ENCODE peak calls at places on chromosomes 1 and 21, in seven cellular contexts. N is IMR-90, Y is A549, B is HepG2, S is H1, F is K562, R is GM12878. I is an unnamed sample.

GRCh38 chr1:26471498-26472329 is 526 bp upstream of the HMGN2 start:
- DNase-seq in N (peak), S (peak), B (no peak), R (no peak), Y (peak), F (peak), I (peak)

GRCh38 chr1:119341372-119341947 is 27.1 kb upstream of the HAO2 start:
- DNase-seq in R (no peak), Y (no peak), S (no peak), B (peak), N (no peak), F (no peak), I (no peak)

GRCh38 chr1:61888808-61889207 is 146.5 kb downstream of the PATJ start:
- DNase-seq in N (no peak), F (no peak), S (no peak), R (no peak), Y (no peak), B (no peak), I (no peak)

GRCh38 chr1:1336446-1336845 is 5.4 kb downstream of the TAS1R3 start:
- DNase-seq in B (no peak), R (no peak), F (no peak), S (no peak), Y (no peak), N (no peak), I (no peak)

GRCh38 chr21:29196021-29196663 is 65.7 kb downstream of the MAP3K7CL start:
- DNase-seq in S (no peak), F (peak), Y (peak), B (peak), R (peak), N (peak), I (peak)

GRCh38 chr1:109760581-109761226 is 3.0 kb downstream of the EPS8L3 start:
- DNase-seq in Y (no peak), B (no peak), R (no peak), S (peak), N (no peak), F (no peak), I (no peak)

GRCh38 chr1:9400425-9401079 is 107.9 kb downstream of the SPSB1 start:
- DNase-seq in R (no peak), Y (peak), S (no peak), F (no peak), N (peak), B (peak), I (no peak)

GRCh38 chr1:3610165-3610822 is 1.0 kb downstream of the MEGF6 start:
- DNase-seq in Y (no peak), R (no peak), F (no peak), N (no peak), S (no peak), B (no peak), I (no peak)

GRCh38 chr1:12761781-12762180 is 11.8 kb upstream of the PRAMEF12 start:
- DNase-seq in F (no peak), R (no peak), Y (no peak), S (no peak), B (no peak), N (no peak), I (no peak)

GRCh38 chr1:202632241-202632640 is 78.0 kb downstream of the SYT2 start:
- DNase-seq in Y (no peak), F (no peak), B (no peak), S (no peak), N (no peak), R (no peak), I (no peak)

GRCh38 chr1:215357901-215358300 is 209.2 kb upstream of the KCTD3 start:
- DNase-seq in S (no peak), B (no peak), R (no peak), Y (no peak), N (no peak), F (no peak), I (no peak)

GRCh38 chr1:172547071-172547470 is 14.1 kb downstream of the SUCO start:
- DNase-seq in N (peak), B (no peak), Y (no peak), R (no peak), S (no peak), F (no peak), I (no peak)

GRCh38 chr1:182669266-182669665 is 15.1 kb downstream of the RGS8 start:
- DNase-seq in Y (no peak), F (no peak), R (no peak), N (no peak), B (no peak), S (no peak), I (no peak)

GRCh38 chr21:17554619-17555472 is 42.0 kb downstream of the CXADR start:
- DNase-seq in S (no peak), B (peak), Y (peak), N (peak), R (no peak), F (peak), I (no peak)

GRCh38 chr21:36803051-36803709 is 104.3 kb downstream of the SIM2 start:
- DNase-seq in Y (no peak), F (no peak), R (no peak), S (no peak), N (no peak), B (no peak), I (no peak)

GRCh38 chr21:33063365-33063883 is 6.5 kb upstream of the OLIG1 start:
- DNase-seq in R (no peak), Y (no peak), S (no peak), F (no peak), B (no peak), N (no peak), I (no peak)

GRCh38 chr21:33063907-33064622 is 5.9 kb upstream of the OLIG1 start:
- DNase-seq in Y (no peak), S (peak), B (no peak), R (no peak), F (no peak), N (no peak), I (no peak)

GRCh38 chr21:33059319-33059894 is 10.5 kb upstream of the OLIG1 start:
- DNase-seq in Y (no peak), N (no peak), F (no peak), B (peak), S (no peak), R (no peak), I (no peak)

GRCh38 chr21:33058468-33059318 is 11.2 kb upstream of the OLIG1 start:
- DNase-seq in N (no peak), F (no peak), B (no peak), R (no peak), S (no peak), Y (no peak), I (no peak)

DNA sequence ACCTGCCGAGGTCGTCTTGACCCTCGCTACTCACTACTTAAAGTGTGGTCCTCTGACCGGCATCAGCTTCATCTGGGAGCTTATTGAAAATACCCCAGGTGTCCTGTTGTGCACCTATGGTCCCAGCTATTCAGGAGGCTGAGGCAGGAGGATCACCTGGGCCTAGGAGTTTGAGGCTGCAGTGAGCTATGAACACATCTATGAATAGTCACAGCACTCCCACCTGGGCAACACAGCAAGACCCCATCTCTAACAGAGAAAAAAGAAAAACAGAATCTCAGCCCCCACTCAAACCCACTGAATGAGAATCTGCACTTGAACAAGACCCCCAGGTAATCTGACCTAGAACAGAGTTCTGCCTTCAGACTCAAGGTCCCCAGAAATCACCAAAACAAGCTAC is 8.7 kb upstream of the OLIG1 start:
- DNase-seq in R (no peak), N (no peak), F (no peak), B (no peak), Y (no peak), S (no peak), I (no peak)
- TF ChIP-seq CEBPB in R (no peak), N (no peak), F (no peak), B (no peak), Y (no peak), S (no peak), I (no peak)

GRCh38 chr1:238582816-238583215 is 692.1 kb upstream of the ZP4 start:
- DNase-seq in N (no peak), F (no peak), S (no peak), R (no peak), Y (no peak), B (no peak), I (no peak)
- TF ChIP-seq CEBPB in N (no peak), F (no peak), S (no peak), R (no peak), Y (no peak), B (no peak), I (no peak)

GRCh38 chr21:38139380-38140168 is 117.2 kb upstream of the KCNJ15 start:
- DNase-seq in N (peak), B (peak), Y (peak), F (no peak), R (no peak), S (no peak), I (no peak)
- TF ChIP-seq CEBPB in N (peak), B (peak), Y (peak), F (no peak), R (no peak), S (no peak), I (no peak)

GRCh38 chr1:170836146-170836545 is 99.2 kb upstream of the MROH9 start:
- DNase-seq in R (no peak), Y (no peak), N (peak), B (no peak), F (no peak), S (no peak), I (no peak)

GRCh38 chr1:170831276-170831675 is 104.1 kb upstream of the MROH9 start:
- DNase-seq in F (no peak), R (no peak), N (no peak), S (no peak), B (no peak), Y (no peak), I (no peak)
- TF ChIP-seq CEBPB in F (no peak), R (no peak), N (no peak), S (no peak), B (no peak), Y (no peak), I (no peak)

GRCh38 chr1:205599667-205600042 is 32.2 kb downstream of the ELK4 start:
- DNase-seq in B (no peak), F (no peak), R (no peak), Y (no peak), S (peak), N (no peak), I (no peak)

GRCh38 chr1:205601209-205601608 is 30.6 kb downstream of the ELK4 start:
- DNase-seq in R (no peak), S (no peak), N (no peak), F (no peak), Y (no peak), B (peak), I (no peak)

GRCh38 chr1:205597691-205598314 is 34.0 kb downstream of the ELK4 start:
- DNase-seq in B (no peak), R (no peak), S (peak), Y (no peak), F (no peak), N (peak), I (no peak)

GRCh38 chr1:205600085-205600484 is 31.7 kb downstream of the ELK4 start:
- DNase-seq in N (peak), S (no peak), B (no peak), F (no peak), Y (no peak), R (no peak), I (no peak)

DNA sequence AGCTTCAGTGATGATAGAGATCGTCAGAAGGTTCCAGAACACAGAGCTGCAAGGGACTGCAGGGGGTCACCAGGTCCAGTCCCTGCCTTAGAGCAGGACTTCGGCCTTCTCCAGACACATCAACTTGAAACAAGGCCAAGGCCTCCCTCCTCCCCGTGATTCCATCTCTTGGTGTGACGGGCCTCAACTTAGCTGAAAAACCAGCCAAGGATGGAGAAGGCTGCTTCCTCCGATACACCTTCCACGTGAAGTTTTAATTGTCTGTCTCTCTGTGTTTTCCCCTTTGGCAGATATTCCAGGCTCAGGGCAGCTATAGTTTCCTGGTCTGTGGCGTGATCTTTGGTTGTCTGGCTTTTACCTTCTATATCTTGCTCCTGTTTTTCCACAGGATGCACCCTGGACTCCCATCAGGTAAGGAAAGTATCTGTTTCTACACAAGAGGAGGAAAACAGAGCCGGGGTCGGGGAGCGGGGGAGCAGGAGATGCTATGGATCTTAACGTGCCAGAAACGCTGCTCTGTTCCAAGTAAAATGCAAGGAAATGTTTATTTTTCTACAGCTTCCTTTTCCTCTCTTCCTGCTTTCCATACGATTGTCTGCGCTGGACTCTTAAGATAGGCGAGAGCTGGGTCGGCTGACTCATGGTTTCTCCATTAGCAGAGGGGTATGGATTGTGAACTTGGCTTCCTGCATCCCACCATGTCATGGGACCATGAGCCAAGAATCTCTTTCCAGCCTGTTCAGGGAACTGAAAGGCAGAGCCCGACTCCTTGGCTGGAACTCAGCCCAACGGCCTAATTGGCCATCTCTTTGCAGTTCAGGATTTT is 32.8 kb downstream of the ELK4 start:
- DNase-seq in B (no peak), N (peak), Y (no peak), S (no peak), R (no peak), F (no peak), I (no peak)
- TF ChIP-seq CEBPB in B (no peak), N (peak), Y (no peak), S (no peak), R (no peak), F (no peak), I (no peak)